ENCODE peak calls at places on chromosomes 7 and 10, in eight cellular contexts. W, B, G, P, F, X, V and H are unnamed samples.

GRCh38 chr7:138000081-138000701 is 1.7 kb downstream of the CREB3L2 start:
- DNase-seq in W (no peak), B (peak), G (no peak), P (peak), F (no peak), X (no peak), V (peak), H (no peak)

GRCh38 chr7:116574025-116574822 is 49.4 kb downstream of the CAV1 start:
- DNase-seq in W (no peak), B (no peak), G (no peak), P (peak), F (no peak), X (no peak), V (no peak), H (no peak)

GRCh38 chr10:86363833-86364511 is 2.6 kb downstream of the GRID1 start:
- DNase-seq in W (no peak), B (no peak), G (no peak), P (no peak), F (no peak), X (no peak), V (peak), H (no peak)

GRCh38 chr10:31623466-31623865 is 304.4 kb downstream of the ZEB1 start:
- DNase-seq in W (no peak), B (peak), G (no peak), P (no peak), F (no peak), X (no peak), V (peak), H (no peak)

GRCh38 chr7:127535546-127536425 is 49.6 kb downstream of the GCC1 start:
- DNase-seq in W (no peak), B (no peak), G (no peak), P (no peak), F (no peak), X (no peak), V (no peak), H (no peak)

GRCh38 chr10:14372616-14373015 is 41.9 kb upstream of the FRMD4A start:
- DNase-seq in W (no peak), B (no peak), G (no peak), P (no peak), F (no peak), X (no peak), V (no peak), H (no peak)

GRCh38 chr10:28838908-28839307 is 161.6 kb downstream of the BAMBI start:
- DNase-seq in W (no peak), B (peak), G (no peak), P (no peak), F (no peak), X (no peak), V (no peak), H (peak)

GRCh38 chr10:131196176-131196885 is 115.2 kb downstream of the TCERG1L start:
- DNase-seq in W (peak), B (no peak), G (no peak), P (no peak), F (peak), X (no peak), V (no peak), H (no peak)

GRCh38 chr10:112951349-112952281 is 1.6 kb downstream of the TCF7L2 start:
- DNase-seq in W (peak), B (peak), G (peak), P (peak), F (peak), X (peak), V (peak), H (peak)

GRCh38 chr7:113087278-113087998 is 811 bp upstream of the GPR85 start:
- DNase-seq in W (no peak), B (peak), G (no peak), P (peak), F (no peak), X (no peak), V (no peak), H (no peak)

GRCh38 chr10:129642427-129642826 is 175.4 kb downstream of the MGMT start:
- DNase-seq in W (no peak), B (no peak), G (no peak), P (no peak), F (no peak), X (no peak), V (no peak), H (no peak)

GRCh38 chr10:122490786-122491680 is 29.7 kb downstream of the HTRA1 start:
- DNase-seq in W (no peak), B (peak), G (peak), P (no peak), F (no peak), X (peak), V (no peak), H (no peak)

GRCh38 chr7:82105463-82105862 is 335.6 kb upstream of the HGF start:
- DNase-seq in W (no peak), B (peak), G (no peak), P (peak), F (no peak), X (no peak), V (no peak), H (no peak)